ENCODE peak calls at places on chromosomes 13 and 19, in eight cellular contexts. X is psoas muscle; N is brain microvascular endothelial cell; O is adipocyte; P is stimulated activated CD4-positive, alpha-beta T cell treated with anti-CD3 and anti-CD28 coated beads, Interleukin-12 subunit alpha, Interleukin-12 subunit beta, amount 100 ng/mL, for 48 hours; G is LoVo; U is GM12865; D is foreskin fibroblast. I is an unnamed sample.

GRCh38 chr13:50635504-50635903 is 208.0 kb downstream of the DLEU7 start:
- DNase-seq in X (no peak), N (no peak), O (no peak), P (no peak), G (no peak), U (peak), D (peak), I (no peak)

GRCh38 chr19:53906211-53907192 is 2.6 kb upstream of the CACNG7 start:
- DNase-seq in X (peak), N (no peak), O (peak), P (peak), G (peak), U (no peak), D (no peak), I (no peak)

GRCh38 chr13:75715598-75716523 is 79.7 kb downstream of the LMO7 start:
- DNase-seq in X (no peak), N (no peak), O (peak), P (no peak), G (peak), U (peak), D (no peak), I (no peak)

GRCh38 chr13:22596157-22596863 is 584.5 kb upstream of the SGCG start:
- DNase-seq in X (no peak), N (no peak), O (no peak), P (no peak), G (peak), U (no peak), D (no peak), I (no peak)

GRCh38 chr13:100197591-100198365 is 108.9 kb downstream of the PCCA start:
- DNase-seq in X (no peak), N (no peak), O (no peak), P (no peak), G (no peak), U (no peak), D (no peak), I (no peak)

GRCh38 chr13:33207616-33207964 is 78.0 kb downstream of the STARD13 start:
- DNase-seq in X (peak), N (no peak), O (peak), P (no peak), G (no peak), U (peak), D (peak), I (no peak)

GRCh38 chr19:40982594-40983101 is 8.4 kb upstream of the CYP2B6 start:
- DNase-seq in X (no peak), N (no peak), O (no peak), P (no peak), G (no peak), U (no peak), D (peak), I (no peak)

GRCh38 chr13:90640976-90641375 is 706.5 kb upstream of the MIR17HG start:
- DNase-seq in X (no peak), N (peak), O (peak), P (no peak), G (no peak), U (no peak), D (no peak), I (no peak)

GRCh38 chr19:44570984-44571684 is 41.7 kb upstream of the CEACAM20 start:
- DNase-seq in X (no peak), N (peak), O (peak), P (peak), G (peak), U (peak), D (peak), I (peak)

GRCh38 chr19:28155265-28155664 is 1057.7 kb downstream of the UQCRFS1 start:
- DNase-seq in X (no peak), N (no peak), O (no peak), P (no peak), G (no peak), U (no peak), D (no peak), I (no peak)

GRCh38 chr13:49265822-49266221 is 18.1 kb downstream of the CDADC1 start:
- DNase-seq in X (no peak), N (peak), O (peak), P (no peak), G (no peak), U (no peak), D (peak), I (no peak)

GRCh38 chr19:41792513-41793413 is 3.6 kb upstream of the CEACAM3 start:
- DNase-seq in X (peak), N (peak), O (peak), P (peak), G (no peak), U (peak), D (peak), I (no peak)

GRCh38 chr13:50309200-50309848 is 294.1 kb downstream of the KCNRG start:
- DNase-seq in X (no peak), N (no peak), O (no peak), P (no peak), G (no peak), U (no peak), D (no peak), I (no peak)

GRCh38 chr13:80611310-80611709 is 270.4 kb upstream of the SPRY2 start:
- DNase-seq in X (no peak), N (no peak), O (no peak), P (no peak), G (no peak), U (no peak), D (no peak), I (no peak)

GRCh38 chr13:48892311-48892710 is 83.4 kb upstream of the FNDC3A start:
- DNase-seq in X (no peak), N (peak), O (peak), P (no peak), G (no peak), U (peak), D (peak), I (no peak)